ENCODE peak calls at places on chromosome 20, in nine cellular contexts. C is mucosa of descending colon, S is cardiac muscle cell, K is pancreas, X is HFFc6, Y is heart left ventricle, N is PC-9, H is neural progenitor cell, O is AG09309. D is an unnamed sample.

GRCh38 chr20:44643596-44644383 is 7.7 kb downstream of the ADA start:
- DNase-seq in C (peak), S (peak), K (peak), X (peak), Y (peak), N (peak), H (peak), O (peak), D (no peak)

GRCh38 chr20:42150230-42150629 is 532.1 kb upstream of the CHD6 start:
- DNase-seq in C (no peak), S (no peak), K (no peak), X (no peak), Y (no peak), N (no peak), H (no peak), O (no peak), D (no peak)

GRCh38 chr20:11716239-11716944 is 201.3 kb upstream of the BTBD3 start:
- DNase-seq in C (no peak), S (peak), K (no peak), X (peak), Y (no peak), N (peak), H (peak), O (peak), D (no peak)

GRCh38 chr20:57661201-57662027 is 41.2 kb upstream of the ZBP1 start:
- DNase-seq in C (no peak), S (no peak), K (no peak), X (no peak), Y (peak), N (no peak), H (no peak), O (no peak), D (no peak)

GRCh38 chr20:36311854-36312723 is 6.0 kb downstream of the DLGAP4 start:
- DNase-seq in C (no peak), S (no peak), K (no peak), X (no peak), Y (no peak), N (no peak), H (no peak), O (no peak), D (no peak)

GRCh38 chr20:18739785-18740184 is 73.8 kb upstream of the SCP2D1 start:
- DNase-seq in C (no peak), S (peak), K (no peak), X (peak), Y (no peak), N (no peak), H (peak), O (peak), D (no peak)

GRCh38 chr20:10217517-10218410 is 866 bp upstream of the SNAP25 start:
- DNase-seq in C (no peak), S (peak), K (no peak), X (no peak), Y (no peak), N (no peak), H (peak), O (peak), D (no peak)

GRCh38 chr20:49479785-49480184 is 2.7 kb downstream of the KCNB1 start:
- DNase-seq in C (no peak), S (no peak), K (no peak), X (no peak), Y (no peak), N (no peak), H (peak), O (no peak), D (peak)

GRCh38 chr20:51862796-51863195 is 60.5 kb upstream of the SALL4 start:
- DNase-seq in C (no peak), S (no peak), K (no peak), X (peak), Y (no peak), N (no peak), H (no peak), O (peak), D (no peak)

GRCh38 chr20:44010162-44010704 is 95.6 kb downstream of the TOX2 start:
- DNase-seq in C (no peak), S (no peak), K (no peak), X (no peak), Y (no peak), N (no peak), H (no peak), O (no peak), D (no peak)

GRCh38 chr20:63778857-63779256 is 39.3 kb downstream of the SLC2A4RG start:
- DNase-seq in C (no peak), S (no peak), K (no peak), X (no peak), Y (peak), N (no peak), H (no peak), O (no peak), D (no peak)

GRCh38 chr20:63519765-63520593 is 586 bp upstream of the PPDPF start:
- DNase-seq in C (peak), S (peak), K (peak), X (peak), Y (peak), N (peak), H (peak), O (no peak), D (no peak)

GRCh38 chr20:2390971-2391675 is 10.4 kb downstream of the TGM6 start:
- DNase-seq in C (no peak), S (no peak), K (no peak), X (no peak), Y (no peak), N (no peak), H (no peak), O (no peak), D (no peak)

GRCh38 chr20:53579581-53580375 is 13.9 kb downstream of the ZNF217 start:
- DNase-seq in C (peak), S (no peak), K (peak), X (peak), Y (no peak), N (no peak), H (no peak), O (peak), D (no peak)

GRCh38 chr20:32189691-32190607 is 17.6 kb downstream of the PLAGL2 start:
- DNase-seq in C (peak), S (peak), K (no peak), X (no peak), Y (peak), N (no peak), H (peak), O (no peak), D (peak)

DNA sequence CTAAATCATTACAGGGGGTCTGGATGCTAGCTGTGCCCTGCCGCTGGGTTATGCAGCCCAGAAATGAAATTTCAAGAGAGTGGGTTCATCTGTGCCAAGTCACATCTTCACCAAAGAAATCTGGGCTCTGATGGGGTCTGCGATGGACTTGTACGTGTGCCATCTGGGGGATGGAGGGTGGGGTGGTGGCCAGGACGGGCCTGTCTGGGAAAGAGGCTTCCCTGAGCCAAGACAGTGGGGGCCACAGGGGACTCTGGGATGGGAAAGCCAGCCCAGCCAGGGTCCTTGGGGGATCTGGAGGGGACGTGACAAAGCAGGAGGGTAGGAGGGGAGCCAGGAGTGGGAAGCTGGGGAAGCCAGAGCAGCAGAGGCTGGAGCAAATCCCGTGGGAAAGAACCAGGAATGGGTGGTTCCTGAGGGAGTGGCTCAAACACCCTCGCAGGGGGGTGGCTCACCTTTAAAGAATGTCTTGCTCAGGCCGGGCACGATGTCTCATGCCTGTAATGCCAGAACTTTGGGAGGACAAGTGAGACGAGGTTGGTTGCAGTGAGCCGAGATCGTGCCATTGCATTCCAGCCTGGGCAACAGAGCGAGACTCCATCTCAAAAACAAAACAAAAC is 36.3 kb upstream of the SULF2 start:
- DNase-seq in C (no peak), S (no peak), K (no peak), X (no peak), Y (no peak), N (peak), H (no peak), O (no peak), D (no peak)
- TF ChIP-seq CTCF in C (no peak), S (no peak), K (no peak), X (no peak), Y (no peak), N (no peak), H (no peak), O (no peak), D (no peak)

DNA sequence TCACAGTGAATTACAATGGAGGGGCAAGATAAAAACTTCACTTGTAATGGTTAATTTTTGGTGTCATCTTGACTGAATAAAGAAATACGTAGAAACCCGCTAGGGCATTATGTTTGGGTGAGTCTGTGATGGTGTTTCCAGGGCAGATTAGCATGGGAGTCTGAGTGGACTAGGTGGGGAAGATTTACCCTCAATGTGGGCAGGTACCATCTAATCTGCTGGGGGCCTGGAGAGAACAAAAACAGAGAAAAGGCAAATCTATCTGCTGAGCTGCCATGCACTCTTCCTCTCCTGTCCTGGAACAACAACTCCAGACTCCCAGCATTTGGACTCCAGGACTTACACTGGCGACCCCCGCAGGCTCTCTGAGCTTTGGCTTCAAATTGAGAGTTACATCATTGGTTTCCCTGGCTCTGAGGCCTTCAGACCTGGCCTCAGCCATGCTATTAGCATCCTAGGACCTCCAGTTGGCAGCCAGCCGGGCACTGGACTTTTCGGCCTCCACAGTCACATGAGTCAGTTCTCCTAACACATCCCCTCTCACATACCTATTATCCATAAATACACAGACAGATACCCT is 19.7 kb downstream of the NINL start:
- DNase-seq in C (no peak), S (no peak), K (no peak), X (no peak), Y (no peak), N (no peak), H (no peak), O (no peak), D (no peak)
- TF ChIP-seq CTCF in C (no peak), S (no peak), K (no peak), X (no peak), Y (no peak), N (no peak), H (no peak), O (no peak), D (no peak)

DNA sequence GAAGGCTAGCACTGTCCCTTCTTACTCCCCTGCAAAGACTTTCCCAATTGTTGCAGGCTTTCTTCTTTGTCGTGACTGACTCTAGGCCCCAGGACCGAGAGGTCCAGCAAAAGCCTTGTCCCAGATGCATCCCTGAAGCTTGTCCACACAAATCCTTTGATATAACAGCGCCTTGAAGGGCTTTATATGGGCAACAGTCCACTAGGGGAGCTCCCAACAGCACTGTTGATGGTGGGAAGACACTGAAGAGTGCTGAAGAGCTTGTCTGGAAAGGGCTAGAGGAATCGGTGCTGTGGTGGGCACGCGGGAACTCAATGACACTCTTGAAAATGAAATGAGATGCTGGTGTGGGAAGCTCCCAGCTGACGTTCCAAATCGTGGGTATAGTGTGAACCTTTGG is 316.1 kb upstream of the CDH4 start:
- DNase-seq in C (no peak), S (no peak), K (no peak), X (no peak), Y (no peak), N (no peak), H (peak), O (no peak), D (no peak)
- TF ChIP-seq CTCF in C (no peak), S (no peak), K (no peak), X (no peak), Y (no peak), N (no peak), H (peak), O (no peak), D (no peak)

DNA sequence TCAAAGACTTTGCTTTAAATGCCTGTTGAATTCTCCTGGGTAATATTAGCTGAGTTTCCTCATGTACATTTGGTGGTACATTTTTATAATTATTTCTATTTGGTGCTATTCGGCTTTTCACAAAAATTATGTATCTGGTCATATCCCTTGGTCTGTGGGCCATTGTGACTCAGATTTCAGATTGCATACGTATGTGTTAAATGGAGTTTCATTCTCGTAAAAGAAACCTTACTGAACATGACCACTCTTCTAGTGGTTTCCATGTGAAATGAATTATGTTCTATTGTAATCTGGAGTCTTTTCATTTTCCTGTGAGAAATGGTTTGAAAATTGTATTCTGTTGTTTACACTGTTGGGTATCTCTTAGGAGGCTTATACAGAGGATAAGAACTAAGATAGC is 386.2 kb upstream of the FLRT3 start:
- DNase-seq in C (no peak), S (no peak), K (no peak), X (no peak), Y (no peak), N (no peak), H (no peak), O (no peak), D (no peak)
- TF ChIP-seq CTCF in C (no peak), S (no peak), K (no peak), X (no peak), Y (no peak), N (no peak), H (no peak), O (no peak), D (no peak)

D was measured in D721Med.